ENCODE peak calls at places on chromosomes 13 and 19, in seven cellular contexts. One of them, this sample, is unnamed.

GRCh38 chr13:25881136-25881926 is 170.5 kb downstream of the SHISA2 start:
- DNase-seq in psoas muscle: no peak
- DNase-seq in pancreas: no peak
- DNase-seq in cardiac muscle cell: peak; percentile 49
- DNase-seq in heart right ventricle: no peak
- DNase-seq in heart left ventricle: no peak
- DNase-seq in thyroid gland: no peak
- DNase-seq in this sample: no peak

GRCh38 chr13:27012482-27013197 is 159.0 kb downstream of the USP12 start:
- DNase-seq in thyroid gland: no peak
- DNase-seq in psoas muscle: no peak
- DNase-seq in heart right ventricle: no peak
- DNase-seq in heart left ventricle: no peak
- DNase-seq in cardiac muscle cell: peak; percentile 83
- DNase-seq in pancreas: no peak
- DNase-seq in this sample: no peak

GRCh38 chr13:105083986-105084385 is 1451.5 kb downstream of the EFNB2 start:
- DNase-seq in heart left ventricle: no peak
- DNase-seq in pancreas: no peak
- DNase-seq in cardiac muscle cell: no peak
- DNase-seq in heart right ventricle: no peak
- DNase-seq in thyroid gland: no peak
- DNase-seq in psoas muscle: no peak
- DNase-seq in this sample: no peak

GRCh38 chr13:20015763-20016162 is 57.2 kb downstream of the ZMYM2 start:
- DNase-seq in psoas muscle: no peak
- DNase-seq in pancreas: no peak
- DNase-seq in heart right ventricle: no peak
- DNase-seq in thyroid gland: no peak
- DNase-seq in heart left ventricle: no peak
- DNase-seq in cardiac muscle cell: no peak
- DNase-seq in this sample: no peak

GRCh38 chr13:100347941-100348340 is 240.6 kb downstream of the GGACT start:
- DNase-seq in cardiac muscle cell: peak; percentile 23
- DNase-seq in thyroid gland: no peak
- DNase-seq in heart left ventricle: no peak
- DNase-seq in pancreas: no peak
- DNase-seq in heart right ventricle: no peak
- DNase-seq in psoas muscle: no peak
- DNase-seq in this sample: no peak

GRCh38 chr13:21933001-21933400 is 262.1 kb downstream of the FGF9 start:
- DNase-seq in cardiac muscle cell: no peak
- DNase-seq in thyroid gland: no peak
- DNase-seq in heart right ventricle: no peak
- DNase-seq in heart left ventricle: no peak
- DNase-seq in pancreas: no peak
- DNase-seq in psoas muscle: no peak
- DNase-seq in this sample: no peak

GRCh38 chr19:34393629-34394028 is 10.6 kb upstream of the PDCD2L start:
- DNase-seq in cardiac muscle cell: no peak
- DNase-seq in heart right ventricle: no peak
- DNase-seq in psoas muscle: peak; percentile 80
- DNase-seq in pancreas: no peak
- DNase-seq in thyroid gland: no peak
- DNase-seq in heart left ventricle: no peak
- DNase-seq in this sample: no peak

GRCh38 chr19:33032218-33032781 is 32.4 kb downstream of the RHPN2 start:
- DNase-seq in heart right ventricle: no peak
- DNase-seq in heart left ventricle: no peak
- DNase-seq in psoas muscle: no peak
- DNase-seq in thyroid gland: no peak
- DNase-seq in pancreas: no peak
- DNase-seq in cardiac muscle cell: no peak
- DNase-seq in this sample: no peak

GRCh38 chr13:20161275-20161950 is 561 bp upstream of the GJA3 start:
- DNase-seq in thyroid gland: peak; percentile 28
- DNase-seq in psoas muscle: no peak
- DNase-seq in heart left ventricle: peak; percentile 54
- DNase-seq in heart right ventricle: no peak
- DNase-seq in cardiac muscle cell: peak; percentile 8
- DNase-seq in pancreas: no peak
- DNase-seq in this sample: no peak

GRCh38 chr13:110138009-110138699 is 168.8 kb downstream of the COL4A1 start:
- DNase-seq in cardiac muscle cell: peak; percentile 61
- DNase-seq in heart right ventricle: peak; percentile 56
- DNase-seq in psoas muscle: peak; percentile 88
- DNase-seq in heart left ventricle: peak; percentile 58
- DNase-seq in thyroid gland: peak; percentile 77
- DNase-seq in pancreas: peak; percentile 59
- DNase-seq in this sample: no peak

GRCh38 chr13:39968646-39969475 is 313.4 kb downstream of the COG6 start:
- DNase-seq in heart left ventricle: no peak
- DNase-seq in heart right ventricle: no peak
- DNase-seq in psoas muscle: no peak
- DNase-seq in pancreas: no peak
- DNase-seq in thyroid gland: no peak
- DNase-seq in cardiac muscle cell: no peak
- DNase-seq in this sample: no peak

GRCh38 chr19:14432817-14433453 is at the start of gene PKN1:
- DNase-seq in psoas muscle: peak; percentile 74
- DNase-seq in cardiac muscle cell: peak; percentile 46
- DNase-seq in heart left ventricle: peak; percentile 77
- DNase-seq in thyroid gland: peak; percentile 48
- DNase-seq in heart right ventricle: peak; percentile 68
- DNase-seq in pancreas: no peak
- DNase-seq in this sample: no peak

GRCh38 chr13:100721885-100722512 is 47.4 kb upstream of the TMTC4 start:
- DNase-seq in heart left ventricle: no peak
- DNase-seq in cardiac muscle cell: peak; percentile 63
- DNase-seq in psoas muscle: no peak
- DNase-seq in heart right ventricle: peak; percentile 16
- DNase-seq in pancreas: peak; percentile 54
- DNase-seq in thyroid gland: peak; percentile 52
- DNase-seq in this sample: peak; percentile 39

GRCh38 chr13:38688674-38689073 is 1.8 kb downstream of the FREM2 start:
- DNase-seq in thyroid gland: peak; percentile 40
- DNase-seq in heart right ventricle: no peak
- DNase-seq in pancreas: no peak
- DNase-seq in heart left ventricle: no peak
- DNase-seq in psoas muscle: no peak
- DNase-seq in cardiac muscle cell: no peak
- DNase-seq in this sample: no peak
- H3K4me3 ChIP-seq in thyroid gland: no peak overlapping the region
- H3K4me3 ChIP-seq in heart right ventricle: no peak overlapping the region
- H3K4me3 ChIP-seq in pancreas: no peak overlapping the region
- H3K4me3 ChIP-seq in heart left ventricle: no peak overlapping the region
- H3K4me3 ChIP-seq in psoas muscle: no peak overlapping the region
- H3K4me3 ChIP-seq in cardiac muscle cell: no peak overlapping the region
- H3K4me3 ChIP-seq in this sample: no peak overlapping the region

GRCh38 chr19:5047251-5047935 is 78.5 kb downstream of the KDM4B start:
- DNase-seq in cardiac muscle cell: no peak
- DNase-seq in pancreas: no peak
- DNase-seq in heart right ventricle: no peak
- DNase-seq in heart left ventricle: no peak
- DNase-seq in psoas muscle: no peak
- DNase-seq in thyroid gland: no peak
- DNase-seq in this sample: no peak
- H3K27ac ChIP-seq in cardiac muscle cell: no peak overlapping the region
- H3K27ac ChIP-seq in pancreas: peak overlapping the region; percentile 31
- H3K27ac ChIP-seq in heart right ventricle: no peak overlapping the region
- H3K27ac ChIP-seq in heart left ventricle: no peak overlapping the region
- H3K27ac ChIP-seq in psoas muscle: peak overlapping the region; percentile 66
- H3K27ac ChIP-seq in thyroid gland: peak overlapping the region; percentile 38
- H3K27ac ChIP-seq in this sample: no peak overlapping the region

GRCh38 chr19:12940897-12941296 is 2.5 kb downstream of the CALR start:
- DNase-seq in cardiac muscle cell: no peak
- DNase-seq in heart left ventricle: no peak
- DNase-seq in pancreas: no peak
- DNase-seq in heart right ventricle: no peak
- DNase-seq in thyroid gland: no peak
- DNase-seq in psoas muscle: no peak
- DNase-seq in this sample: no peak
- H3K4me3 ChIP-seq in cardiac muscle cell: no peak overlapping the region
- H3K4me3 ChIP-seq in heart left ventricle: peak overlapping the region; percentile 98
- H3K4me3 ChIP-seq in pancreas: peak overlapping the region; percentile 80
- H3K4me3 ChIP-seq in heart right ventricle: peak overlapping the region; percentile 100
- H3K4me3 ChIP-seq in thyroid gland: peak overlapping the region; percentile 99
- H3K4me3 ChIP-seq in psoas muscle: peak overlapping the region; percentile 98
- H3K4me3 ChIP-seq in this sample: no peak overlapping the region

GRCh38 chr19:20162821-20163220 is 4.2 kb upstream of the ZNF486 start:
- DNase-seq in heart right ventricle: peak; percentile 16
- DNase-seq in psoas muscle: no peak
- DNase-seq in thyroid gland: no peak
- DNase-seq in heart left ventricle: no peak
- DNase-seq in cardiac muscle cell: no peak
- DNase-seq in pancreas: no peak
- DNase-seq in this sample: no peak

GRCh38 chr19:20167020-20167644 is at the start of gene ZNF486:
- DNase-seq in heart right ventricle: peak; percentile 97
- DNase-seq in heart left ventricle: peak; percentile 95
- DNase-seq in pancreas: peak; percentile 95
- DNase-seq in psoas muscle: peak; percentile 95
- DNase-seq in thyroid gland: peak; percentile 99
- DNase-seq in cardiac muscle cell: peak; percentile 97
- DNase-seq in this sample: peak; percentile 96

GRCh38 chr19:20164456-20164855 is 2.6 kb upstream of the ZNF486 start:
- DNase-seq in psoas muscle: no peak
- DNase-seq in thyroid gland: peak; percentile 64
- DNase-seq in pancreas: no peak
- DNase-seq in heart right ventricle: no peak
- DNase-seq in heart left ventricle: no peak
- DNase-seq in cardiac muscle cell: no peak
- DNase-seq in this sample: no peak

GRCh38 chr19:20171285-20171684 is 4.3 kb downstream of the ZNF486 start:
- DNase-seq in heart right ventricle: no peak
- DNase-seq in thyroid gland: no peak
- DNase-seq in psoas muscle: no peak
- DNase-seq in pancreas: no peak
- DNase-seq in cardiac muscle cell: no peak
- DNase-seq in heart left ventricle: no peak
- DNase-seq in this sample: no peak

GRCh38 chr19:20165971-20166592 is 932 bp upstream of the ZNF486 start:
- DNase-seq in pancreas: peak; percentile 21
- DNase-seq in thyroid gland: peak; percentile 77
- DNase-seq in psoas muscle: no peak
- DNase-seq in heart left ventricle: no peak
- DNase-seq in cardiac muscle cell: no peak
- DNase-seq in heart right ventricle: no peak
- DNase-seq in this sample: no peak
- H3K27ac ChIP-seq in pancreas: no peak overlapping the region
- H3K27ac ChIP-seq in thyroid gland: peak overlapping the region; percentile 60
- H3K27ac ChIP-seq in psoas muscle: no peak overlapping the region
- H3K27ac ChIP-seq in heart left ventricle: no peak overlapping the region
- H3K27ac ChIP-seq in cardiac muscle cell: no peak overlapping the region
- H3K27ac ChIP-seq in heart right ventricle: no peak overlapping the region
- H3K27ac ChIP-seq in this sample: no peak overlapping the region

GRCh38 chr19:463483-464130 is 2.8 kb upstream of the SHC2 start:
- DNase-seq in pancreas: no peak
- DNase-seq in heart left ventricle: no peak
- DNase-seq in psoas muscle: no peak
- DNase-seq in heart right ventricle: no peak
- DNase-seq in cardiac muscle cell: no peak
- DNase-seq in thyroid gland: no peak
- DNase-seq in this sample: no peak

GRCh38 chr19:458091-459042 is 2.5 kb downstream of the SHC2 start:
- DNase-seq in cardiac muscle cell: no peak
- DNase-seq in heart right ventricle: no peak
- DNase-seq in heart left ventricle: no peak
- DNase-seq in pancreas: no peak
- DNase-seq in psoas muscle: no peak
- DNase-seq in thyroid gland: no peak
- DNase-seq in this sample: no peak

GRCh38 chr19:459724-460511 is 915 bp downstream of the SHC2 start:
- DNase-seq in cardiac muscle cell: peak; percentile 30
- DNase-seq in heart left ventricle: peak; percentile 81
- DNase-seq in psoas muscle: peak; percentile 79
- DNase-seq in thyroid gland: peak; percentile 64
- DNase-seq in pancreas: peak; percentile 72
- DNase-seq in heart right ventricle: peak; percentile 70
- DNase-seq in this sample: no peak

GRCh38 chr19:461664-462551 is 1.1 kb upstream of the SHC2 start:
- DNase-seq in thyroid gland: peak; percentile 44
- DNase-seq in cardiac muscle cell: no peak
- DNase-seq in pancreas: peak; percentile 91
- DNase-seq in psoas muscle: no peak
- DNase-seq in heart left ventricle: peak; percentile 47
- DNase-seq in heart right ventricle: no peak
- DNase-seq in this sample: no peak

GRCh38 chr19:460877-461609 is at the start of gene SHC2:
- DNase-seq in heart right ventricle: peak; percentile 42
- DNase-seq in heart left ventricle: peak; percentile 64
- DNase-seq in cardiac muscle cell: no peak
- DNase-seq in pancreas: peak; percentile 56
- DNase-seq in thyroid gland: peak; percentile 45
- DNase-seq in psoas muscle: no peak
- DNase-seq in this sample: no peak
- H3K4me3 ChIP-seq in heart right ventricle: peak within 1 kb of the TSS; percentile 91
- H3K4me3 ChIP-seq in heart left ventricle: peak within 1 kb of the TSS; percentile 93
- H3K4me3 ChIP-seq in cardiac muscle cell: peak within 1 kb of the TSS; percentile 65
- H3K4me3 ChIP-seq in pancreas: peak within 1 kb of the TSS; percentile 82
- H3K4me3 ChIP-seq in thyroid gland: peak within 1 kb of the TSS; percentile 75
- H3K4me3 ChIP-seq in psoas muscle: peak within 1 kb of the TSS; percentile 73
- H3K4me3 ChIP-seq in this sample: peak within 1 kb of the TSS; percentile 59

GRCh38 chr13:43511260-43511970 is 275.4 kb downstream of the ENOX1 start:
- DNase-seq in psoas muscle: no peak
- DNase-seq in pancreas: no peak
- DNase-seq in cardiac muscle cell: no peak
- DNase-seq in thyroid gland: no peak
- DNase-seq in heart right ventricle: no peak
- DNase-seq in heart left ventricle: no peak
- DNase-seq in this sample: no peak
- H3K27ac ChIP-seq in psoas muscle: no peak overlapping the region
- H3K27ac ChIP-seq in pancreas: no peak overlapping the region
- H3K27ac ChIP-seq in cardiac muscle cell: no peak overlapping the region
- H3K27ac ChIP-seq in thyroid gland: no peak overlapping the region
- H3K27ac ChIP-seq in heart right ventricle: no peak overlapping the region
- H3K27ac ChIP-seq in heart left ventricle: peak overlapping the region; percentile 39
- H3K27ac ChIP-seq in this sample: no peak overlapping the region

DNA sequence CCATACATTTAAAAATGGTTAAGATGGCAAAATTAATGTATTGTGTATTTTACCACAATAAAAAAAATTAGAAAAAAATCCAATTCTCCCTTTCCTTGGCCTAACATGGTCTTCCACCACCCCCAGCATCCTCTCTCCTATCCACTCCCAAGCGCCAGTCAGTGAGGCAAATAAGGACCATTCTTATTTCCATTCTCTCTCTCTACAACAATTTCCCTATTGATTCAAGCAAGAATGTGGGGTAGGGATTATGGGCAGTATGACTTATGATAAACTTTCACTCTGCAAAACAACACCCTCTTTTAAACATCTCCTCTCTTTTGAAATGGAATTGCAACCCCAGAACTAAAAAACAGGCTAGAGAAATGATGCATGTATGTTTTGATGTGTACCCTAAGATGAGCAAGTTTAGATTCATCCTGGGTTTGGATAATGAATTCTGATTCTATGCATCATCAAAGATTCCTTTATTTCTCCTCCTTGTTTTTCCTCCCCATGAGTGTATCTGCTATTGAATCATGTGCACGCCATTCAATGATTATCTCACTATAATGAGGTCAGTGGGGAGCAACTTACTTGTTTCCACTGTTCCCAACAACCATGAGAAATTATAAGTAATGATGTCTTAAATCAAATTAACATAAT is 3.5 kb downstream of the STARD13 start:
- DNase-seq in cardiac muscle cell: no peak
- DNase-seq in heart right ventricle: no peak
- DNase-seq in psoas muscle: no peak
- DNase-seq in thyroid gland: no peak
- DNase-seq in heart left ventricle: no peak
- DNase-seq in pancreas: no peak
- DNase-seq in this sample: no peak
- H3K4me3 ChIP-seq in cardiac muscle cell: no peak overlapping the region
- H3K4me3 ChIP-seq in heart right ventricle: no peak overlapping the region
- H3K4me3 ChIP-seq in psoas muscle: no peak overlapping the region
- H3K4me3 ChIP-seq in thyroid gland: no peak overlapping the region
- H3K4me3 ChIP-seq in heart left ventricle: no peak overlapping the region
- H3K4me3 ChIP-seq in pancreas: no peak overlapping the region
- H3K4me3 ChIP-seq in this sample: no peak overlapping the region

This sample was measured in iPS DF 6.9.